ENCODE peak calls at places on chromosomes 7 and 10, in nine cellular contexts. One of them, this sample, is unnamed.
A peak's percentile ranks its signal among the peaks of the same experiment; 100 is the strongest.

GRCh38 chr7:155877167-155877566 is 64.9 kb upstream of the SHH start:
- ATAC-seq in CD4-positive, CD25-positive, alpha-beta regulatory T cell: no peak
- ATAC-seq in HepG2: no peak
- ATAC-seq in lower lobe of right lung: no peak
- ATAC-seq in heart right ventricle: no peak
- ATAC-seq in GM12878: no peak
- ATAC-seq in right cardiac atrium: no peak
- ATAC-seq in aorta: no peak
- ATAC-seq in PC-3: peak; percentile 88
- ATAC-seq in this sample: no peak

GRCh38 chr10:60896033-60896432 is 48.0 kb downstream of the RHOBTB1 start:
- ATAC-seq in CD4-positive, CD25-positive, alpha-beta regulatory T cell: no peak
- ATAC-seq in right cardiac atrium: no peak
- ATAC-seq in aorta: no peak
- ATAC-seq in PC-3: no peak
- ATAC-seq in heart right ventricle: peak; percentile 59
- ATAC-seq in HepG2: no peak
- ATAC-seq in GM12878: no peak
- ATAC-seq in lower lobe of right lung: no peak
- ATAC-seq in this sample: peak; percentile 31

GRCh38 chr7:35968140-35968940 is 167.5 kb downstream of the SEPTIN7 start:
- ATAC-seq in aorta: peak; percentile 44
- ATAC-seq in heart right ventricle: no peak
- ATAC-seq in HepG2: no peak
- ATAC-seq in GM12878: no peak
- ATAC-seq in CD4-positive, CD25-positive, alpha-beta regulatory T cell: no peak
- ATAC-seq in right cardiac atrium: peak; percentile 11
- ATAC-seq in PC-3: no peak
- ATAC-seq in lower lobe of right lung: peak; percentile 29
- ATAC-seq in this sample: no peak

GRCh38 chr7:112701456-112701855 is 88.7 kb downstream of the TMEM168 start:
- ATAC-seq in right cardiac atrium: no peak
- ATAC-seq in PC-3: no peak
- ATAC-seq in aorta: no peak
- ATAC-seq in heart right ventricle: no peak
- ATAC-seq in lower lobe of right lung: no peak
- ATAC-seq in HepG2: no peak
- ATAC-seq in GM12878: no peak
- ATAC-seq in CD4-positive, CD25-positive, alpha-beta regulatory T cell: no peak
- ATAC-seq in this sample: no peak

GRCh38 chr7:3259711-3260424 is 41.2 kb upstream of the SDK1 start:
- ATAC-seq in right cardiac atrium: no peak
- ATAC-seq in aorta: no peak
- ATAC-seq in HepG2: no peak
- ATAC-seq in CD4-positive, CD25-positive, alpha-beta regulatory T cell: no peak
- ATAC-seq in lower lobe of right lung: no peak
- ATAC-seq in PC-3: no peak
- ATAC-seq in heart right ventricle: peak; percentile 11
- ATAC-seq in GM12878: no peak
- ATAC-seq in this sample: peak; percentile 16

GRCh38 chr10:66747451-66747850 is 178.4 kb upstream of the LRRTM3 start:
- ATAC-seq in lower lobe of right lung: no peak
- ATAC-seq in CD4-positive, CD25-positive, alpha-beta regulatory T cell: no peak
- ATAC-seq in PC-3: peak; percentile 89
- ATAC-seq in aorta: no peak
- ATAC-seq in HepG2: no peak
- ATAC-seq in GM12878: no peak
- ATAC-seq in heart right ventricle: no peak
- ATAC-seq in right cardiac atrium: no peak
- ATAC-seq in this sample: no peak

GRCh38 chr10:33743429-33743857 is 409.0 kb upstream of the NRP1 start:
- ATAC-seq in aorta: no peak
- ATAC-seq in heart right ventricle: no peak
- ATAC-seq in right cardiac atrium: no peak
- ATAC-seq in GM12878: peak; percentile 81
- ATAC-seq in lower lobe of right lung: no peak
- ATAC-seq in CD4-positive, CD25-positive, alpha-beta regulatory T cell: no peak
- ATAC-seq in PC-3: no peak
- ATAC-seq in HepG2: no peak
- ATAC-seq in this sample: no peak

GRCh38 chr7:115297651-115298050 is 375.8 kb downstream of the MDFIC start:
- ATAC-seq in CD4-positive, CD25-positive, alpha-beta regulatory T cell: no peak
- ATAC-seq in HepG2: no peak
- ATAC-seq in right cardiac atrium: no peak
- ATAC-seq in lower lobe of right lung: no peak
- ATAC-seq in GM12878: no peak
- ATAC-seq in PC-3: no peak
- ATAC-seq in aorta: no peak
- ATAC-seq in heart right ventricle: no peak
- ATAC-seq in this sample: no peak

GRCh38 chr7:2114052-2114451 is 118.7 kb downstream of the MAD1L1 start:
- ATAC-seq in HepG2: no peak
- ATAC-seq in right cardiac atrium: no peak
- ATAC-seq in PC-3: no peak
- ATAC-seq in aorta: no peak
- ATAC-seq in CD4-positive, CD25-positive, alpha-beta regulatory T cell: no peak
- ATAC-seq in heart right ventricle: no peak
- ATAC-seq in GM12878: no peak
- ATAC-seq in lower lobe of right lung: no peak
- ATAC-seq in this sample: no peak

GRCh38 chr10:6148251-6148691 is 54.5 kb upstream of the PFKFB3 start:
- ATAC-seq in PC-3: no peak
- ATAC-seq in right cardiac atrium: no peak
- ATAC-seq in heart right ventricle: no peak
- ATAC-seq in GM12878: peak; percentile 16
- ATAC-seq in CD4-positive, CD25-positive, alpha-beta regulatory T cell: no peak
- ATAC-seq in aorta: no peak
- ATAC-seq in lower lobe of right lung: no peak
- ATAC-seq in HepG2: no peak
- ATAC-seq in this sample: no peak

GRCh38 chr10:6145414-6145978 is 56.7 kb downstream of the RBM17 start:
- ATAC-seq in heart right ventricle: peak; percentile 20
- ATAC-seq in CD4-positive, CD25-positive, alpha-beta regulatory T cell: no peak
- ATAC-seq in PC-3: no peak
- ATAC-seq in HepG2: peak; percentile 7
- ATAC-seq in GM12878: peak; percentile 16
- ATAC-seq in aorta: peak; percentile 40
- ATAC-seq in right cardiac atrium: peak; percentile 25
- ATAC-seq in lower lobe of right lung: peak; percentile 2
- ATAC-seq in this sample: no peak

GRCh38 chr10:6146921-6147320 is 55.8 kb upstream of the PFKFB3 start:
- ATAC-seq in CD4-positive, CD25-positive, alpha-beta regulatory T cell: no peak
- ATAC-seq in HepG2: peak; percentile 75
- ATAC-seq in PC-3: no peak
- ATAC-seq in lower lobe of right lung: no peak
- ATAC-seq in right cardiac atrium: no peak
- ATAC-seq in GM12878: no peak
- ATAC-seq in heart right ventricle: no peak
- ATAC-seq in aorta: no peak
- ATAC-seq in this sample: no peak

GRCh38 chr10:6144609-6145413 is 56.0 kb downstream of the RBM17 start:
- ATAC-seq in HepG2: peak; percentile 65
- ATAC-seq in right cardiac atrium: peak; percentile 96
- ATAC-seq in aorta: peak; percentile 92
- ATAC-seq in lower lobe of right lung: peak; percentile 95
- ATAC-seq in heart right ventricle: peak; percentile 96
- ATAC-seq in CD4-positive, CD25-positive, alpha-beta regulatory T cell: peak; percentile 90
- ATAC-seq in GM12878: peak; percentile 79
- ATAC-seq in PC-3: peak; percentile 68
- ATAC-seq in this sample: peak; percentile 94

GRCh38 chr10:6145979-6146432 is 56.7 kb upstream of the PFKFB3 start:
- ATAC-seq in right cardiac atrium: no peak
- ATAC-seq in aorta: no peak
- ATAC-seq in GM12878: no peak
- ATAC-seq in CD4-positive, CD25-positive, alpha-beta regulatory T cell: no peak
- ATAC-seq in lower lobe of right lung: no peak
- ATAC-seq in HepG2: peak; percentile 12
- ATAC-seq in PC-3: no peak
- ATAC-seq in heart right ventricle: no peak
- ATAC-seq in this sample: no peak
- H3K27ac ChIP-seq in right cardiac atrium: no peak overlapping the region
- H3K27ac ChIP-seq in aorta: no peak overlapping the region
- H3K27ac ChIP-seq in GM12878: no peak overlapping the region
- H3K27ac ChIP-seq in CD4-positive, CD25-positive, alpha-beta regulatory T cell: no peak overlapping the region
- H3K27ac ChIP-seq in lower lobe of right lung: no peak overlapping the region
- H3K27ac ChIP-seq in HepG2: no peak overlapping the region
- H3K27ac ChIP-seq in PC-3: no peak overlapping the region
- H3K27ac ChIP-seq in heart right ventricle: no peak overlapping the region
- H3K27ac ChIP-seq in this sample: no peak overlapping the region

GRCh38 chr10:82394987-82395386 is 520.0 kb downstream of the NRG3 start:
- ATAC-seq in lower lobe of right lung: no peak
- ATAC-seq in HepG2: no peak
- ATAC-seq in aorta: no peak
- ATAC-seq in right cardiac atrium: no peak
- ATAC-seq in heart right ventricle: no peak
- ATAC-seq in PC-3: no peak
- ATAC-seq in CD4-positive, CD25-positive, alpha-beta regulatory T cell: no peak
- ATAC-seq in GM12878: no peak
- ATAC-seq in this sample: no peak

GRCh38 chr10:82394122-82394521 is 519.1 kb downstream of the NRG3 start:
- ATAC-seq in aorta: no peak
- ATAC-seq in CD4-positive, CD25-positive, alpha-beta regulatory T cell: no peak
- ATAC-seq in right cardiac atrium: peak; percentile 73
- ATAC-seq in heart right ventricle: no peak
- ATAC-seq in PC-3: no peak
- ATAC-seq in GM12878: no peak
- ATAC-seq in HepG2: no peak
- ATAC-seq in lower lobe of right lung: peak; percentile 16
- ATAC-seq in this sample: no peak

GRCh38 chr10:82396886-82397285 is 521.9 kb downstream of the NRG3 start:
- ATAC-seq in GM12878: no peak
- ATAC-seq in right cardiac atrium: no peak
- ATAC-seq in heart right ventricle: no peak
- ATAC-seq in lower lobe of right lung: no peak
- ATAC-seq in HepG2: no peak
- ATAC-seq in aorta: no peak
- ATAC-seq in CD4-positive, CD25-positive, alpha-beta regulatory T cell: no peak
- ATAC-seq in PC-3: no peak
- ATAC-seq in this sample: no peak

GRCh38 chr10:82392533-82392932 is 517.5 kb downstream of the NRG3 start:
- ATAC-seq in heart right ventricle: no peak
- ATAC-seq in GM12878: no peak
- ATAC-seq in HepG2: no peak
- ATAC-seq in CD4-positive, CD25-positive, alpha-beta regulatory T cell: no peak
- ATAC-seq in aorta: no peak
- ATAC-seq in lower lobe of right lung: no peak
- ATAC-seq in right cardiac atrium: no peak
- ATAC-seq in PC-3: no peak
- ATAC-seq in this sample: no peak

DNA sequence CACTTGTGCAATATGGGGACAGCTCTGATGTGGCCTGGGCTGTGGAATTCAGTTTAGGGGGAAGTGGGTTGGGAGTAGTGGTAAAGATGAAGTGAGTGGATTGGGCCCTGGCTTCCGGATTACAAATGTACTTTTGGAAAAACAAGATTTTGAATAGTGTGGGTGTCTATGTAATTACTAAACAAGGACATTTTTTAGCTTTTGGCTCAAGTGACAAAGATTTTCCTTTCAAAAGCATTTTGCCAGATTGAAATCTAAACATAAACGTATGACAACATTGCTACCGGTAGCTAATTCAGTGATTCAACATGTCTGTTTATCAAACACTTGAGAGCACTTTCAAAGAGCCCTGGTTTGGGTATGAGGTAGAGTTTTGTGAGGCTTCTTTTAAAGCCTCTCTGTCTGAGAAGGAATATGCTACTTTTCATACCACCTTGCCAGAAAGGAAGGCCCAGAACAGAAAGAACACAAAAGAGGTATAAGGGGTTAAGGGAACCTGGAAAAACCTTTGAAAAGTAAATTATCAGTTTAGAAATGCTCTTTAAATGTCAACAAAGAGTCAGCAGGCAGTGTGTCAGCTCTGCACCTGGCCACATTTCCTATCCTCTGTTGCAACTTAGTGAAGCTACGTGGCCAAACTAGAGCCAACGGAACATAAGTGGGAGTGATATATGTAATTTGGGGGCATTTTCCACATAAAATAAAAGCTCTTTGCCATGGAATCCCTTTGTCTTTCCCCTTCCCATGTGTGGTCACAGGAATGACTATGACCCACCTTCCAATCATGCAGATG is 516.1 kb downstream of the NRG3 start:
- ATAC-seq in lower lobe of right lung: no peak
- ATAC-seq in right cardiac atrium: no peak
- ATAC-seq in GM12878: no peak
- ATAC-seq in aorta: no peak
- ATAC-seq in heart right ventricle: no peak
- ATAC-seq in CD4-positive, CD25-positive, alpha-beta regulatory T cell: no peak
- ATAC-seq in PC-3: no peak
- ATAC-seq in HepG2: no peak
- ATAC-seq in this sample: no peak
- H3K4me1 ChIP-seq in lower lobe of right lung: no peaks in the 10 kb centered on the region
- H3K4me1 ChIP-seq in right cardiac atrium: no peaks in the 10 kb centered on the region
- H3K4me1 ChIP-seq in GM12878: no peaks in the 10 kb centered on the region
- H3K4me1 ChIP-seq in aorta: no peaks in the 10 kb centered on the region
- H3K4me1 ChIP-seq in heart right ventricle: peaks cover 6% of the 10 kb centered on the region
- H3K4me1 ChIP-seq in CD4-positive, CD25-positive, alpha-beta regulatory T cell: no peaks in the 10 kb centered on the region
- H3K4me1 ChIP-seq in PC-3: no peaks in the 10 kb centered on the region
- H3K4me1 ChIP-seq in HepG2: no peaks in the 10 kb centered on the region
- H3K4me1 ChIP-seq in this sample: no peaks in the 10 kb centered on the region

GRCh38 chr10:88608052-88608732 is 21.6 kb downstream of the LIPJ start:
- ATAC-seq in HepG2: no peak
- ATAC-seq in heart right ventricle: no peak
- ATAC-seq in CD4-positive, CD25-positive, alpha-beta regulatory T cell: no peak
- ATAC-seq in aorta: no peak
- ATAC-seq in GM12878: peak; percentile 95
- ATAC-seq in lower lobe of right lung: no peak
- ATAC-seq in right cardiac atrium: no peak
- ATAC-seq in PC-3: no peak
- ATAC-seq in this sample: no peak
- H3K27ac ChIP-seq in HepG2: no peak overlapping the region
- H3K27ac ChIP-seq in heart right ventricle: no peak overlapping the region
- H3K27ac ChIP-seq in CD4-positive, CD25-positive, alpha-beta regulatory T cell: no peak overlapping the region
- H3K27ac ChIP-seq in aorta: no peak overlapping the region
- H3K27ac ChIP-seq in GM12878: peak overlapping the region; percentile 24
- H3K27ac ChIP-seq in lower lobe of right lung: no peak overlapping the region
- H3K27ac ChIP-seq in right cardiac atrium: no peak overlapping the region
- H3K27ac ChIP-seq in PC-3: no peak overlapping the region
- H3K27ac ChIP-seq in this sample: no peak overlapping the region

DNA sequence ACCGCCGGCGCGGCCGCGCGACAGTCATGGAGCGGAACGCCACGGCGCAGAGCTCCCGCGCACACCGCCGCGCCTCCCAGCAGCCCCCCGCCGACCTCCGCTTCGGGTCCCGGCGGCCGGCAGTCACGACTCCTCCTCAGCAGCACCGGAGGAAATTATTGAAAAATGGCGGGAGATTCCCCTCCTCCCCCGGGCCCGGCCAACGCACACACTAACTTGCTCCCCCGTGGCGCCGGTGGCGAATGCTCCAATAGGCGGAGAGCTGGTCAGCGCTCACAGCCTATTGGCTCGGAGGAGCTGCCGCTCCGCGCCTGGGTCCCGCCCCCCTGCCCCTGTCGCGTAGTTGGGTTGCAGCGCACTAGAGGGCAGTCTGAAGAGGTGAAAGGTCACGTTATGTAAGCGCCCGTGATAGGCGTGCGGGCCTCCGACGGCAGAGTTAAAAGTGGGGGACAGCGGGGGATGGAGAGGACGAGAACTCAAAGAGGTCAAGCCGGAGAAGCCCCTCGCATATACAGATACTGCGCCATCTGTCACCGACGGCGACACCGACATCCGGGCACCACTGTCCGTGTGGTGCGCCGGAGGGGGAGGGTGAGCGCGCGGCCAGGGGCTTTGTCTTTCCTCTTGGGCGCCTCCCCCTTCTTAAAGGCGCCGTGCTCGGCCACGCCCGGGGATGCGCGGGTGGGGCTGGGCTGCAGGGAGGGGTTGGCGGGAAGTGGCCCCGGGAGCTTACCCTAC is at the start of gene BAZ1B:
- ATAC-seq in right cardiac atrium: peak; percentile 99
- ATAC-seq in PC-3: peak; percentile 92
- ATAC-seq in heart right ventricle: peak; percentile 99
- ATAC-seq in aorta: peak; percentile 100
- ATAC-seq in lower lobe of right lung: peak; percentile 99
- ATAC-seq in HepG2: peak; percentile 96
- ATAC-seq in CD4-positive, CD25-positive, alpha-beta regulatory T cell: peak; percentile 96
- ATAC-seq in GM12878: peak; percentile 92
- ATAC-seq in this sample: peak; percentile 99
- H3K4me1 ChIP-seq in right cardiac atrium: peaks cover 7% of the 10 kb centered on the region
- H3K4me1 ChIP-seq in PC-3: peaks cover 19% of the 10 kb centered on the region
- H3K4me1 ChIP-seq in heart right ventricle: peaks cover 49% of the 10 kb centered on the region
- H3K4me1 ChIP-seq in aorta: no peaks in the 10 kb centered on the region
- H3K4me1 ChIP-seq in lower lobe of right lung: peaks cover 44% of the 10 kb centered on the region
- H3K4me1 ChIP-seq in HepG2: peaks cover 31% of the 10 kb centered on the region
- H3K4me1 ChIP-seq in CD4-positive, CD25-positive, alpha-beta regulatory T cell: peaks cover 62% of the 10 kb centered on the region
- H3K4me1 ChIP-seq in GM12878: peaks cover 20% of the 10 kb centered on the region
- H3K4me1 ChIP-seq in this sample: no peaks in the 10 kb centered on the region